ENCODE peak calls at places on chromosomes 2 and 18, in ten cellular contexts. O is ovary, W is A549, C is fibroblast of villous mesenchyme, X is right lobe of liver, R is WERI-Rb-1, I is keratinocyte, U is upper lobe of right lung, E is foreskin fibroblast, A is astrocyte of the spinal cord. V is an unnamed sample.

GRCh38 chr2:134934641-134935040 is 16.0 kb downstream of the CCNT2 start:
- DNase-seq in O (no peak), W (no peak), C (peak; percentile 48), X (no peak), R (no peak), I (no peak), U (no peak), E (peak; percentile 18), A (no peak), V (no peak)

GRCh38 chr18:34212511-34212910 is 12.2 kb downstream of the NOL4 start:
- DNase-seq in O (no peak), W (no peak), C (no peak), X (no peak), R (no peak), I (no peak), U (no peak), E (no peak), A (no peak), V (no peak)

GRCh38 chr2:105473011-105473410 is 74.2 kb upstream of the FHL2 start:
- DNase-seq in O (no peak), W (no peak), C (no peak), X (no peak), R (no peak), I (no peak), U (no peak), E (no peak), A (no peak), V (peak; percentile 4)

GRCh38 chr2:9737053-9737875 is 106.0 kb upstream of the TAF1B start:
- DNase-seq in O (no peak), W (peak; percentile 33), C (peak; percentile 26), X (no peak), R (no peak), I (no peak), U (no peak), E (no peak), A (peak; percentile 35), V (no peak)

GRCh38 chr2:181305151-181306123 is 151.7 kb upstream of the ITGA4 start:
- DNase-seq in O (no peak), W (no peak), C (peak; percentile 79), X (no peak), R (no peak), I (no peak), U (no peak), E (no peak), A (no peak), V (no peak)

GRCh38 chr18:63350230-63350629 is 16.8 kb downstream of the KDSR start:
- DNase-seq in O (no peak), W (no peak), C (no peak), X (no peak), R (no peak), I (no peak), U (no peak), E (no peak), A (no peak), V (no peak)

GRCh38 chr2:26067186-26067974 is 33.5 kb downstream of the RAB10 start:
- DNase-seq in O (no peak), W (no peak), C (no peak), X (no peak), R (no peak), I (no peak), U (no peak), E (no peak), A (no peak), V (no peak)

GRCh38 chr18:58025733-58026132 is 18.3 kb upstream of the NEDD4L start:
- DNase-seq in O (no peak), W (no peak), C (peak; percentile 69), X (no peak), R (no peak), I (no peak), U (no peak), E (no peak), A (no peak), V (no peak)

GRCh38 chr2:54680397-54681032 is 42.9 kb upstream of the EML6 start:
- DNase-seq in O (no peak), W (no peak), C (no peak), X (no peak), R (no peak), I (no peak), U (no peak), E (no peak), A (peak; percentile 60), V (no peak)

GRCh38 chr2:80269806-80270205 is 34.7 kb downstream of the LRRTM1 start:
- DNase-seq in O (no peak), W (no peak), C (no peak), X (no peak), R (no peak), I (no peak), U (no peak), E (no peak), A (no peak), V (no peak)

GRCh38 chr2:45968946-45969584 is 317.6 kb downstream of the PRKCE start:
- DNase-seq in O (peak; percentile 52), W (no peak), C (peak; percentile 38), X (peak; percentile 80), R (no peak), I (no peak), U (no peak), E (peak; percentile 41), A (peak; percentile 32), V (no peak)

GRCh38 chr2:158894572-158894971 is 73.9 kb upstream of the TANC1 start:
- DNase-seq in O (no peak), W (no peak), C (no peak), X (no peak), R (no peak), I (no peak), U (no peak), E (no peak), A (no peak), V (no peak)
- TF ChIP-seq CTCF in O (no peak), W (peak; percentile 12), C (no peak), X (no peak), R (peak; percentile 21), I (no peak), U (no peak), E (no peak), A (peak; percentile 14), V (no peak)

GRCh38 chr2:238308177-238308576 is 12.1 kb upstream of the TRAF3IP1 start:
- DNase-seq in O (no peak), W (no peak), C (no peak), X (no peak), R (peak; percentile 30), I (no peak), U (peak; percentile 17), E (no peak), A (no peak), V (no peak)
- TF ChIP-seq CTCF in O (no peak), W (peak; percentile 18), C (peak; percentile 42), X (peak; percentile 5), R (peak; percentile 62), I (peak; percentile 22), U (no peak), E (peak; percentile 13), A (peak; percentile 41), V (peak; percentile 32)

GRCh38 chr2:138782378-138782777 is 2.2 kb upstream of the NXPH2 start:
- DNase-seq in O (no peak), W (no peak), C (no peak), X (no peak), R (no peak), I (no peak), U (no peak), E (no peak), A (no peak), V (no peak)

GRCh38 chr2:138780451-138780880 is 276 bp upstream of the NXPH2 start:
- DNase-seq in O (no peak), W (no peak), C (no peak), X (peak; percentile 20), R (no peak), I (no peak), U (no peak), E (no peak), A (no peak), V (no peak)

GRCh38 chr2:138777996-138778395 is 2.2 kb downstream of the NXPH2 start:
- DNase-seq in O (no peak), W (peak; percentile 58), C (peak; percentile 3), X (no peak), R (no peak), I (no peak), U (no peak), E (no peak), A (peak; percentile 27), V (no peak)

GRCh38 chr2:138780908-138781307 is 718 bp upstream of the NXPH2 start:
- DNase-seq in O (no peak), W (no peak), C (no peak), X (no peak), R (no peak), I (no peak), U (no peak), E (no peak), A (no peak), V (no peak)

DNA sequence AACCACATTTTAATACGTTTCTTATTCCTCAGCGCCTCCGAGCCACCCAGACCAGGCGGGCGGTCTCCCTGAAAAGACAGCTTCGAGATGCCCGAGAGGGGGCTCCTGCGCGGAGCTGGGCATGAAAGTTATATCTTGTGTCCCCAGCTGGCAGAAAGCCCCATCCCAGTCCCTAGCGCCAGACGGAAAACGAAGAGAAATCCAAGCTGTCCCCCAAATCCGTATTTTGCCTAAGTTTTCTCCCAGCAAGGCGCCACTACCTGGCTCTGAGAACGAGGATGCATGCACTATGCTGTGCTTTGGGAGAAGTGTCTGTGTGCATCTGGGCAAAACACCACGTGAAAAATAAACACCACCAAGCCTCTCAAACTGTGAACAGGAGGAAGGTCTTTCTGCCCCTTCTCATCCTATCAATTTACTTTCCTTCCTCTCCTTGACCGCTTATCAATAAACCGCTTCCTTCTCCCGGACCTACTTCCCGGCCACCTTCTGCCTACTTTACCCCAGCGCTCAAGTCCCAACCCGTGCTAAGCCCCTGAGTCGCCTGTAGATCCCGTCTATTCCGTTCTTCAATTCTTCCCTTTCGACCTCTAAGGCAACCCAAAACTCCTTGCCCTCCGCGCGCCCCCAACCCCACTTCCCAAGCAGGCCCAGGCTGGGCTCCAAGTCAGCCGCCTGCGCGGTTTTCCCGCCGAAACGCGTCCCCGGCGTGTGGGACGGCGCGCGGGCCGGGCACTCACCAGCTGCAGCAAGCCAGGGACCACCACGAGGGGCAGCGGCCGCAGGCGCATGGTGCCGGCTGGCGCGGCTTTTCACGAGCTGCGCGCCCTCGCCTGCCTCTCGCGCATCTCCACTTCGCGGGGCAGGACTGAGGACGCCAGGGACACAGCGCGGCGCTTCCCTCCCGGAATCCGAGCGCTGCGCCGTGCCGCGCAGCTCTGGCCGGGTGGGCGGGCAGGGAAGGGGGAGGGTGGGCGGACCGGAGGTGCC is at the start of gene NXPH2:
- DNase-seq in O (no peak), W (peak; percentile 4), C (no peak), X (no peak), R (peak; percentile 14), I (no peak), U (no peak), E (no peak), A (no peak), V (no peak)
- TF ChIP-seq CTCF in O (no peak), W (no peak), C (no peak), X (no peak), R (no peak), I (no peak), U (no peak), E (no peak), A (no peak), V (no peak)

DNA sequence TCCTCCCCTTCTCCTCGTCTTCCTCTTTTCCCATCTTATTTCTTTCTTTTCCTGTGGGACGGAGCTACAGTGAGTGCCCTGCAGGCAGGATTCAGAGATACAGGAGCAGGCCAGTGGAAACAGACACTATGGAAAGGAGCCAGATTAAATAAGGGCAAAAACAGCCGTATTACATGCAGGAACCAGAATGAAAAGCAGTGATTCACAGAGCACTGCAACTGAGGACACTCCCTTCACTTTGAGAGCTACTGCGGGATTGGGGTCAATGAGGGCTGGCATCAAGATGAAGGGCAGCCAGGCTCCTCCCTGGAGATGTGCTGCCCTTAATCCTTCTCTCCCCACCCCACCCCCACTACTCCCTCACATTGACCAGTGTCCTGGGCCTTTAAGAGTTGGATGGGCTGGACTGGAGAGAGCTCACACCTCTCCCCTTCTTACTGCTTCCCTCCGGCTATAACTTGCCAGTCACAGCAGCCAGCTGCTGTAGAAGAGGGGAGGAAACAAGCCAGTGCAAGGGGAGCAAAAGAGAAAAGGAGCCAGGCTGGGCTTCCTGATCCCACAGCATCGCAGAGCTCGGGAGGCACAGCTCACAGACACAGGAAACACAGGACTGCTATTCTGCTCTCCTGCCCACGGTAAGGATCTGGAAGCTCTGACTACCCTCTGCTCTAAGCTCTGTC is at the start of gene PLCD4:
- DNase-seq in O (no peak), W (peak; percentile 52), C (peak; percentile 77), X (no peak), R (peak; percentile 80), I (peak; percentile 48), U (no peak), E (peak; percentile 90), A (peak; percentile 74), V (peak; percentile 58)
- TF ChIP-seq CTCF in O (no peak), W (no peak), C (peak; percentile 24), X (no peak), R (no peak), I (no peak), U (no peak), E (no peak), A (no peak), V (peak; percentile 39)

V was measured in BJ.